ENCODE peak calls at places on chromosomes 6 and 20, in eight cellular contexts. S, V, N, E, Y, T, J and O are unnamed samples.
A peak's percentile ranks its signal among the peaks of the same experiment; 100 is the strongest.

GRCh38 chr20:36582821-36583220 is 9.4 kb downstream of the TGIF2 start:
- DNase-seq in V (no peak), S (no peak), J (no peak), N (no peak), T (no peak), E (no peak), Y (no peak), O (no peak)

GRCh38 chr20:37786043-37786442 is 92.2 kb downstream of the CTNNBL1 start:
- DNase-seq in S (no peak), Y (no peak), T (no peak), V (no peak), N (no peak), J (no peak), E (no peak), O (no peak)

GRCh38 chr6:48084201-48084600 is 26.8 kb downstream of the PTCHD4 start:
- DNase-seq in N (peak; percentile 26), S (no peak), E (no peak), V (no peak), J (no peak), Y (no peak), T (no peak), O (no peak)

GRCh38 chr6:41072836-41073202 is at the start of gene NFYA:
- DNase-seq in S (no peak), J (peak; percentile 100), Y (no peak), E (peak; percentile 98), V (no peak), T (peak; percentile 100), N (peak; percentile 99), O (no peak)

GRCh38 chr20:44540834-44541233 is 19.0 kb upstream of the SERINC3 start:
- DNase-seq in T (no peak), V (peak; percentile 32), N (peak; percentile 45), S (no peak), E (peak; percentile 61), Y (peak; percentile 86), J (no peak), O (no peak)

GRCh38 chr6:81401970-81402690 is 350.4 kb downstream of the TENT5A start:
- DNase-seq in Y (peak; percentile 22), T (no peak), J (no peak), E (peak; percentile 12), S (no peak), N (peak; percentile 48), V (no peak), O (no peak)

GRCh38 chr20:45407067-45407745 is 883 bp upstream of the DBNDD2 start:
- DNase-seq in J (peak; percentile 70), T (peak; percentile 39), N (peak; percentile 67), E (no peak), Y (peak; percentile 43), V (no peak), S (peak; percentile 15), O (no peak)

GRCh38 chr20:58609026-58609425 is 42.1 kb upstream of the STX16 start:
- DNase-seq in N (no peak), T (no peak), Y (no peak), J (no peak), E (no peak), V (no peak), S (no peak), O (no peak)

GRCh38 chr20:58700121-58700780 is 7.7 kb downstream of the NPEPL1 start:
- DNase-seq in J (no peak), T (no peak), Y (no peak), N (no peak), S (no peak), E (no peak), V (peak; percentile 6), O (no peak)

GRCh38 chr20:46088409-46089075 is 1.2 kb downstream of the NCOA5 start:
- DNase-seq in J (no peak), N (peak; percentile 45), E (no peak), T (no peak), V (no peak), Y (no peak), S (no peak), O (no peak)

GRCh38 chr6:160391419-160392116 is 43.4 kb downstream of the SLC22A3 start:
- DNase-seq in V (no peak), J (no peak), T (no peak), S (no peak), E (no peak), Y (peak; percentile 79), N (peak; percentile 3), O (peak; percentile 90)

GRCh38 chr6:34795836-34796425 is 4.0 kb downstream of the BLTP3A start:
- DNase-seq in N (peak; percentile 60), S (no peak), V (no peak), Y (peak; percentile 28), E (peak; percentile 20), T (no peak), J (no peak), O (no peak)

GRCh38 chr6:5204340-5204739 is 56.4 kb downstream of the LYRM4 start:
- DNase-seq in Y (no peak), J (no peak), T (no peak), N (no peak), V (no peak), E (no peak), S (no peak), O (no peak)

GRCh38 chr20:36467076-36467999 is 74.0 kb upstream of the MYL9 start:
- DNase-seq in S (no peak), N (peak; percentile 17), E (peak; percentile 22), J (peak; percentile 65), T (peak; percentile 63), Y (no peak), V (no peak), O (no peak)

GRCh38 chr6:140284871-140285270 is 910.4 kb upstream of the CITED2 start:
- DNase-seq in N (no peak), S (no peak), V (no peak), E (no peak), T (no peak), J (no peak), Y (no peak), O (no peak)

GRCh38 chr20:1150218-1150617 is 31.8 kb downstream of the PSMF1 start:
- DNase-seq in S (no peak), J (no peak), N (peak; percentile 17), V (no peak), T (no peak), E (no peak), Y (no peak), O (no peak)

GRCh38 chr20:62804632-62805364 is at the start of gene OGFR:
- DNase-seq in J (peak; percentile 74), Y (no peak), V (no peak), N (peak; percentile 61), T (peak; percentile 69), S (no peak), E (no peak), O (no peak)

GRCh38 chr20:62802026-62802712 is 2.5 kb upstream of the OGFR start:
- DNase-seq in J (no peak), V (no peak), Y (no peak), E (no peak), S (no peak), N (no peak), T (no peak), O (no peak)

GRCh38 chr20:62805365-62805710 is 703 bp downstream of the OGFR start:
- DNase-seq in Y (no peak), V (no peak), S (no peak), E (no peak), T (no peak), J (no peak), N (peak; percentile 40), O (no peak)

GRCh38 chr20:62805711-62806382 is 1.2 kb downstream of the OGFR start:
- DNase-seq in T (no peak), N (peak; percentile 46), V (no peak), Y (no peak), E (no peak), S (peak; percentile 72), J (no peak), O (no peak)

DNA sequence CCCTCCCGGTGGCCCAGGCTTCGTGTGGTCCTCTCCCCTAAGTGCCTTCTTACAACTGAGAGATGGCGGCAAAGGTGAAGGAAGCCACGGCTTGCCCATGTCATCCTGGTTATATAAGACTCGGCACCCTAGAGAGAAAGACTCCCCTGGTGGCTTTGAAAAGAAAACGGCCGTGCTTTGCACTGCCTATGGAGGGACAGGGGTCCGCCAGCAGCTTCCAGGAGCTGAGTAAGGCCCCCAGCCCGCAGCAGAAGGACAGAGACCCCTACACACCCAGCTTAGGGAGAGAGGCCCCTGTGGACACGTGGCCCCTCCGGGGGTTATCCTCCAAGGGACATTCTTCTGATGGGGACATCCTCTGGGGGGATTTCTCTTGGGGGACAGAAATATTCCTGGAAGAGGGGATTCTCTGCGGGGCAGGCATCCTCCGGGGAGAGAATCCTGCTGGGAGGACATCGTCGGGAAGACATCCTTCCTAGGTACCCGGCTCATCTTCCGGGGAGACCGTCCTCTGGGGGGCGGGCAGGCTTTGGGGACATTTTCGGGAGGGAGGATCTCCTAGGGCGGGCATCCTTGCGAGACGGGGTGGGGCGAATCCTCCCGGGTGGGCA is 509 bp upstream of the OGFR start:
- DNase-seq in V (no peak), S (no peak), N (no peak), J (no peak), T (no peak), E (no peak), Y (no peak), O (no peak)
- H3K4me3 ChIP-seq in V (peak overlapping the region; percentile 68), S (peak overlapping the region; percentile 32), N (peak overlapping the region; percentile 70), J (peak overlapping the region; percentile 100), T (peak overlapping the region; percentile 91), E (peak overlapping the region; percentile 33), Y (peak overlapping the region; percentile 80), O (peak overlapping the region; percentile 87)

DNA sequence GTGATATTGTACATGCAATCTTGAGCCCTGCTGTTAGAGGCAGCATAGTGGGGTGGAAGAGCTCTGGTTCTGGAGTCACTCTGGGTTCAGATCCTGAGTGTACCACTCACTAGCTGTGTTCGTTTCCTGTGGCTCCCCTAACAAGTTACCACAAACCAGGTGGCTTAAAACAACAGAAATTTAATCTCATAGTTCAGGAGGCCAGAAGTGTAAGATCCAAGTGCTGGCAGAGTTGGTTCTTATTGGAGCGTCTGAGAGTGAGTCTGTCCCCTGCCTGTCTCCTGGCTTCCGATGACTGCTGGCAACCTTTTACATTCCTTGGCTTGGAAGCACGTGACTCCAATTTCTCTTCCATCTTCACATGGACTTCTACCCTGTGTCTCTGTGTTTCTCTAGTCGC is 115.6 kb downstream of the MAP3K7 start:
- DNase-seq in E (no peak), Y (no peak), S (no peak), T (no peak), V (no peak), N (no peak), J (no peak), O (no peak)
- H3K4me3 ChIP-seq in E (no peak overlapping the region), Y (no peak overlapping the region), S (no peak overlapping the region), T (no peak overlapping the region), V (no peak overlapping the region), N (no peak overlapping the region), J (no peak overlapping the region), O (no peak overlapping the region)

DNA sequence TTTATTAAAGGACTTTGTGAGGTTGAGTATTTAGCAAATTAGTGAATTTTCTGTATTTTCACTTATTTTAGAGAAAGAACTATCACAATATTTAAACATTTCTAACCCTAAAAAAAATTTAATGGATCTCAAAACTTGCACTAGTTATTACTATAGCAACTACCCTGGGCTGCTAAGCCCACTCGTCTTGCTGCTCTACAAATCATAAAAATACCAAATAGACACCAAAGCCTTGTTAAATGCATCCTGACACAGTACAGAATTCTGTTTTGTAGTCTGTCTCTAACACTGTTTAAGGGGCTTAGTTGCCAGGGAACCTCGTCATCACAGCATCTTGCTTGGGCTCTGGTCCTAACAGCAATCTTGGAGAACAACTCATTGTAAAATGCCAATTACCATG is 56.9 kb upstream of the MBOAT1 start:
- DNase-seq in N (no peak), J (no peak), E (no peak), Y (no peak), V (no peak), S (no peak), T (no peak), O (no peak)
- H3K4me3 ChIP-seq in N (no peak overlapping the region), J (no peak overlapping the region), E (no peak overlapping the region), Y (no peak overlapping the region), V (no peak overlapping the region), S (no peak overlapping the region), T (no peak overlapping the region), O (no peak overlapping the region)

GRCh38 chr6:93731306-93731705 is 311.9 kb upstream of the EPHA7 start:
- DNase-seq in S (no peak), T (no peak), N (no peak), Y (no peak), V (no peak), J (no peak), E (no peak), O (no peak)
- H3K4me3 ChIP-seq in S (no peak overlapping the region), T (no peak overlapping the region), N (no peak overlapping the region), Y (no peak overlapping the region), V (no peak overlapping the region), J (no peak overlapping the region), E (no peak overlapping the region), O (no peak overlapping the region)